ENCODE peak calls at places on chromosomes 6 and 20, in ten cellular contexts. M is stimulated activated CD8-positive, alpha-beta memory T cell treated with anti-CD3 and anti-CD28 coated beads, Interleukin-2, amount 100 ng/mL, for 1 hour; P is heart left ventricle; T is activated T-cell treated with anti-CD3 and anti-CD28 coated beads, Interleukin-2, amount 50 U/mL, for 4 hours; I is HTR-8/SVneo; B is NCI-H1694; H is adipocyte; Q is NCI-H1417; G is HuH-7.5; J is activated T-helper 2 cell treated with anti-CD3 and anti-CD28 coated beads, Interferon-gamma antibody, Interleukin-2, Interleukin-4, amounts not matched to agents 10 μg/mL and 5 μg/mL and 100 μg/mL, durations not matched to agents 14 hours and 24 hours and 36 hours. R is an unnamed sample.

GRCh38 chr6:18389479-18389878 is 2.3 kb downstream of the RNF144B start:
- DNase-seq in J (no peak), T (no peak), H (peak), I (no peak), P (no peak), G (no peak), Q (no peak), M (no peak), B (no peak), R (no peak)

GRCh38 chr6:154555075-154555677 is 44.7 kb upstream of the CNKSR3 start:
- DNase-seq in T (no peak), M (no peak), H (peak), I (peak), G (no peak), P (no peak), B (no peak), Q (no peak), J (no peak), R (no peak)

GRCh38 chr6:160534050-160534696 is 129.9 kb downstream of the LPA start:
- DNase-seq in T (peak), I (peak), B (no peak), P (peak), G (peak), J (peak), M (peak), Q (peak), H (peak), R (peak)

GRCh38 chr20:50980071-50980681 is 21.6 kb downstream of the MOCS3 start:
- DNase-seq in G (no peak), Q (no peak), P (no peak), I (peak), M (no peak), J (no peak), B (no peak), T (no peak), H (peak), R (no peak)

GRCh38 chr6:110221738-110222137 is 41.5 kb downstream of the CDC40 start:
- DNase-seq in T (no peak), B (no peak), G (no peak), I (no peak), Q (no peak), H (peak), J (no peak), P (no peak), M (no peak), R (no peak)

GRCh38 chr20:50107086-50107645 is 5.8 kb downstream of the UBE2V1 start:
- DNase-seq in P (no peak), I (no peak), Q (no peak), J (no peak), M (no peak), G (no peak), H (no peak), T (no peak), B (no peak), R (no peak)

GRCh38 chr20:41182296-41183212 is 45.2 kb downstream of the PLCG1 start:
- DNase-seq in Q (no peak), H (no peak), P (no peak), G (no peak), I (no peak), J (peak), T (no peak), B (no peak), M (no peak), R (no peak)

GRCh38 chr6:47308674-47309325 is 905 bp downstream of the TNFRSF21 start:
- DNase-seq in I (peak), G (peak), T (no peak), P (no peak), B (peak), J (no peak), M (no peak), H (peak), Q (peak), R (peak)

GRCh38 chr20:43914697-43915208 is at the start of gene TOX2:
- DNase-seq in J (peak), I (peak), B (no peak), H (peak), Q (peak), P (no peak), T (peak), M (no peak), G (no peak), R (no peak)

GRCh38 chr6:53926505-53926904 is 131.7 kb downstream of the LRRC1 start:
- DNase-seq in J (no peak), B (no peak), Q (no peak), T (no peak), G (no peak), M (no peak), H (peak), I (peak), P (no peak), R (no peak)

R was measured in mucosa of gallbladder.